ENCODE peak calls at places on chromosomes 13 and 19, in four cellular contexts. Y is mucosa of descending colon, R is fibroblast of the aortic adventitia, K is fibroblast of villous mesenchyme. W is an unnamed sample.

GRCh38 chr13:76856141-76856571 is 30.0 kb downstream of the KCTD12 start:
- DNase-seq in Y (no peak), R (peak), K (peak), W (peak)

GRCh38 chr13:78609464-78610205 is 6.3 kb upstream of the POU4F1 start:
- DNase-seq in Y (no peak), R (peak), K (no peak), W (no peak)

GRCh38 chr13:51921790-51922740 is 60.3 kb downstream of the CCDC70 start:
- DNase-seq in Y (no peak), R (no peak), K (peak), W (no peak)

GRCh38 chr13:66624302-66624701 is 605.8 kb downstream of the PCDH9 start:
- DNase-seq in Y (no peak), R (no peak), K (no peak), W (no peak)

GRCh38 chr19:50639121-50640112 is at the start of gene SYT3:
- DNase-seq in Y (peak), R (peak), K (peak), W (no peak)

GRCh38 chr13:110820311-110820710 is 94.6 kb downstream of the ANKRD10 start:
- DNase-seq in Y (no peak), R (no peak), K (no peak), W (no peak)

GRCh38 chr13:38888309-38888708 is 102.3 kb downstream of the STOML3 start:
- DNase-seq in Y (no peak), R (no peak), K (peak), W (peak)

GRCh38 chr19:54035215-54036178 is 28.2 kb downstream of the VSTM1 start:
- DNase-seq in Y (no peak), R (peak), K (peak), W (peak)

GRCh38 chr19:10855879-10856522 is 7.8 kb downstream of the C19orf38 start:
- DNase-seq in Y (peak), R (no peak), K (no peak), W (no peak)

GRCh38 chr19:39494661-39495060 is 4.1 kb upstream of the DLL3 start:
- DNase-seq in Y (no peak), R (no peak), K (no peak), W (no peak)

GRCh38 chr19:55373993-55374757 is 2.5 kb upstream of the TMEM190 start:
- DNase-seq in Y (no peak), R (peak), K (peak), W (peak)

GRCh38 chr13:28541966-28542365 is 47.0 kb upstream of the FLT1 start:
- DNase-seq in Y (no peak), R (peak), K (peak), W (no peak)

GRCh38 chr19:35519291-35519690 is 5.8 kb upstream of the DMKN start:
- DNase-seq in Y (no peak), R (peak), K (no peak), W (no peak)

GRCh38 chr13:74206061-74206561 is 71.9 kb upstream of the KLF12 start:
- DNase-seq in Y (no peak), R (peak), K (peak), W (peak)

GRCh38 chr19:40231544-40232424 is 5.3 kb upstream of the CCNP start:
- DNase-seq in Y (no peak), R (no peak), K (peak), W (no peak)

GRCh38 chr13:110068176-110068473 is 238.8 kb downstream of the COL4A1 start:
- DNase-seq in Y (no peak), R (no peak), K (no peak), W (no peak)

GRCh38 chr19:3056454-3057016 is 5.8 kb downstream of the TLE5 start:
- DNase-seq in Y (no peak), R (no peak), K (no peak), W (no peak)

GRCh38 chr19:52734340-52734892 is 428 bp downstream of the ZNF611 start:
- DNase-seq in Y (peak), R (peak), K (no peak), W (peak)

GRCh38 chr13:47144782-47145181 is 247.9 kb upstream of the HTR2A start:
- DNase-seq in Y (no peak), R (no peak), K (no peak), W (no peak)

GRCh38 chr13:47134939-47135489 is 238.2 kb upstream of the HTR2A start:
- DNase-seq in Y (no peak), R (no peak), K (no peak), W (no peak)

GRCh38 chr13:47136659-47136975 is 239.8 kb upstream of the HTR2A start:
- DNase-seq in Y (no peak), R (no peak), K (no peak), W (no peak)

GRCh38 chr13:47135800-47136658 is 239.2 kb upstream of the HTR2A start:
- DNase-seq in Y (no peak), R (no peak), K (no peak), W (no peak)

DNA sequence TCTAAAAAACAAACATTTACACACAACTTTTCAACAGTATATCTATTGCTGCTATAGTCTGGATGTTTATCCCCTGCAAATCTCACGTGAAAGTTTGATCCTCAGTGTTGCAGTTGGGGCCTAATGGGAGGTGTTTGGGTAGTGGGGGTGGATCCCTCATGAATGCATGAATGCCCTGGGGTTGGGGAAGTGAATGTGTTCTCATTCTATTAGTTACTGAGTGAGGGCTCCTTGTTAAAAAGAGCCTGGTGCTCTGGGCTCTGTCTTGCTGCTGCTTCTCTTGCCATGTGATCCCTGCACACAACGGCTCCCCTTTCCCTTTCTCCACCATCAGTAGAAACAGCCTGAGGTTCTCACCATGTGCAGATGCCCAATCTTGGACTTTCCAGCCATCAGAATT is 242.7 kb upstream of the HTR2A start:
- DNase-seq in Y (no peak), R (no peak), K (no peak), W (no peak)
- TF ChIP-seq CTCF in Y (no peak), R (no peak), K (no peak), W (no peak)

GRCh38 chr19:27796540-27796939 is 1416.4 kb downstream of the UQCRFS1 start:
- DNase-seq in Y (no peak), R (no peak), K (no peak), W (no peak)

GRCh38 chr19:27793644-27794443 is 1419.1 kb downstream of the UQCRFS1 start:
- DNase-seq in Y (peak), R (peak), K (peak), W (peak)

GRCh38 chr19:27794444-27795042 is 1418.4 kb downstream of the UQCRFS1 start:
- DNase-seq in Y (no peak), R (peak), K (peak), W (peak)

GRCh38 chr19:27796073-27796472 is 1416.9 kb downstream of the UQCRFS1 start:
- DNase-seq in Y (no peak), R (no peak), K (no peak), W (no peak)

DNA sequence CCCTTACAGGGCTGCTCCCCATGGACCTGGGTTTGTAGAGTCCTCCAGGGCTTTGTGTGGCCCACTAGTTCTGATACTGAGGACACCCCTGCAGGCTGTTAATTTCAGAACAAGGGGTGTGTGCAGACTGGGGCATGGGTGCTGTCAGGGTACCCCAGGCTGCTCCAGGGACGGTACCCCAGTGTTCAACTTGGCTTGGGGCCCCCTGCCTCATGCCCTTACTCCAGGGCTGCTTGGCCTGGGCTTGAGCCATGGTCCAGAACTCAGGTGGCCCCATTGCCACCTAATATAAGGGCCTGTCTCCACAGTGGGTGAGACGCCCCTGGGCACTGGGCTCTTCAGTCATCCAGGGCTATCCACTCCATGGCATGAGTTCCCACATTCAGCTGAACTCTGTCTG is 1417.6 kb downstream of the UQCRFS1 start:
- DNase-seq in Y (no peak), R (no peak), K (no peak), W (no peak)
- H3K4me3 ChIP-seq in Y (no peak), R (peak), K (peak), W (no peak)

DNA sequence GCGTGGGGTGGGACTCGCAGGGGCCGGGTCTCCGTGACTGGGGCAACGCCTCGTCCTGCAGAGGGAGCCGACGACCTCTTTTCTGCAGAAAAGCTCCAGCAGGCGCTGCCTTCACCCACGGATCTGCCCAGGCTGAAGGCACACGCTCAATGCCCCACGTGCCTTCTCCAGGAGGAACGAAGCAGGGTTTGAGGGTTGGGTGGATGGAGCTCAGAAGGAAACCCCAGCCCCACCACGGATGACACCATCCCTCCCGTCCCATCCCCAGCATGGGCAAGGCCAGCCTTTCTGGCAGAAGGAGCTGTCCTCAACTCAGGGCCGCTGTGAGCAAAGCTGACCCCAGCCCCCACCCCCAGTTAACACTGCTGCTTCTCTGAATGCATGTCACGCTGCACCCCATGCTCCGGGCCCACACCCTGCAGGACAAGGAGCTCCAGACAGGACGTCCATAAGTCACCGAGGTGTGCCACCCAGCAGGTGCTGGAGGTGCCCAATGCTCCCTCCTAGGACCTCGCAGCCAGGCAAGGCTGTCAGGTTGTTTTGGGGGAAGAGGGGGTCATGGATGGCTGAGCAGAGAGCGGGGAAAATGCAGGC is 7.4 kb downstream of the C19orf25 start:
- DNase-seq in Y (no peak), R (no peak), K (no peak), W (no peak)
- TF ChIP-seq CTCF in Y (no peak), R (peak), K (no peak), W (no peak)

GRCh38 chr13:75637101-75637774 is 1.1 kb downstream of the LMO7 start:
- DNase-seq in Y (no peak), R (no peak), K (peak), W (peak)
- H3K4me3 ChIP-seq in Y (no peak), R (peak), K (peak), W (peak)

GRCh38 chr13:44306401-44307192 is 67.0 kb upstream of the SERP2 start:
- DNase-seq in Y (peak), R (peak), K (peak), W (peak)
- TF ChIP-seq CTCF in Y (no peak), R (no peak), K (no peak), W (no peak)

DNA sequence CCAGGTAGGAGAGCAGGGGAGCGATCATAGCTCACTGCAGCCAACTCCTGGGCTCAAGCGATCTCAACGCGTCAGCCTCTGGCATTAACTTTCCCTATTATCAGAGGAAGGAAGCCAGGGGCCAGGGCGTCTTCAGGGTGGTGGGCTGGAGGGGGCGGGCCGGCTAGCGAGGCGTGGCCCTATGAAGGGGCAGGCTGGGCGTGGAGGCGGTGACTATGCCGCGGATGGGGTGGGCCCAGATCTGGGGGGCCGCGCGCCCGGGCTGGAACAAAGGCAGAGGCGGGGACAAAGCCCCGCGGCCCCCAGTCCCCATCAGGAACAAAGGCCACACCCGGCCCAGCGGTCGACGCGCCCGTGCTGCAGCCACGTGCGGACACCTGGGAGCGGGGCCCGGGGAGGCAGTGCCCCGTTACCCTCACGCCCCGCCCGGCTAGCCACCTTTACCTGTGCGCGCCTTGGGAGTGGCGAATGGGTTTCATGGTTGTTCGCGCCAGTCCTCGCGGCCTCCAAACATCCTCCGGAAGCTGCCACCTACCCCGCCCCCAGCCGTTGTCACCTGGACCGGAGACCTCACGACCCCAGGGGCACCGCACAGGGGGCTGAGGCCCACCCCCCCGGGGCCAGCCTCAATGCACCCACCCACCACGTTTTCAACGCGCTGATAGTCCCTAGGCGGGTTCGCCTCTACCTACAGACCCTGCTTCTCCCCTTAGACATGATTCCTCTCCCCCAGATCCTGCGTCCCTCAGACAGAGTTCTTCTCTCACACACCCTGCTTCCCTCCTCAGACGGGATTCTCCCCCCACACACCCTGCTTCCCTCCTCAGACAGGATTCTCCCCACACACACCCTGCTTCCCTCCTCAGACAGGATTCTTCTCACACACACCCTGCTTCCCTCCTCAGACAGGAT is 5.4 kb upstream of the TRIM28 start:
- DNase-seq in Y (peak), R (no peak), K (no peak), W (no peak)
- H3K4me3 ChIP-seq in Y (no peak), R (peak), K (peak), W (no peak)

DNA sequence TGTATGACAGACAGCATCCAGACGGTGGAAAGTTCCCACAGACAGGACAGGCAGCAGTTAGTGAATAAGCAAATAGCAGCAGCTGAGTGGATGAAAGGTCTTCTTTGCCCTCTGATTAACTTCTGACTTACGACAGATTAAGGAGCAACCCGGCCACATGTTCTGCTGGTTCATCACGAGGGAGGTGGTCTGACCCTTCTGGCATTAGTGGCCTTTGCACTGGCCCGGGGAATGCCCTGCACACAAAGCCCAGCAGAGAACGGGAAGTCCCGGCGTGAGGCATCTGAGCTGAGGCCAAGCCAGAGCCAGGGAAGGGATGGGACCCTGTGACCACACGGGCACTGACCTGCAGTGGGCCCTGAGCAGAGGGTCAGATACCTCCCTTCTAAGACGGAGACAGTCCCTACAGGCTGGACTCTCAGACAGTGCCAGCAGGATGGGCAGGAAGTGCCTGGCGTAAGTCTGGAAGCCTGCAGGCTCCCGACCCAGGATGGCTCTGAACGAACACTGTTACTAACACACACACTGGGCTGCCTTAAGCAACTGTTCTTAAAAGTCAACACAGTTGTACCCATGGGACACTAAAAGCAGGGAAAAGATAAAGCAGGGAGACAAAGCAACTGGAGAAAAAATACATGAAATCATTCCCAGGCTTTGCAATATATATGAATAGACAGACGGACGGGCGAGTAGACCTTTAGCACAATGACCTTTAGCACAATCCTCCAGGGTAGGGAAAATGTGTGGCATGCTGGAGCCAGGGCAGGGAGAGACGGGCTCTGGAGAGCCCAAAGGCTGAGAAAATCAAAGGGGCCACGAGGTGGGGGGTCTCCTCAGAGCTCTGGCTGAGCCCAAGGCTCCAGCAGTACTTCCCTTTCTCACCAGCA is 6.3 kb downstream of the C19orf12 start:
- DNase-seq in Y (peak), R (peak), K (no peak), W (no peak)
- TF ChIP-seq CTCF in Y (no peak), R (no peak), K (no peak), W (no peak)

GRCh38 chr19:56538761-56539263 is at the start of gene ZFP28:
- DNase-seq in Y (peak), R (no peak), K (no peak), W (no peak)

GRCh38 chr19:56538254-56538760 is 441 bp upstream of the ZFP28 start:
- DNase-seq in Y (peak), R (peak), K (peak), W (peak)

DNA sequence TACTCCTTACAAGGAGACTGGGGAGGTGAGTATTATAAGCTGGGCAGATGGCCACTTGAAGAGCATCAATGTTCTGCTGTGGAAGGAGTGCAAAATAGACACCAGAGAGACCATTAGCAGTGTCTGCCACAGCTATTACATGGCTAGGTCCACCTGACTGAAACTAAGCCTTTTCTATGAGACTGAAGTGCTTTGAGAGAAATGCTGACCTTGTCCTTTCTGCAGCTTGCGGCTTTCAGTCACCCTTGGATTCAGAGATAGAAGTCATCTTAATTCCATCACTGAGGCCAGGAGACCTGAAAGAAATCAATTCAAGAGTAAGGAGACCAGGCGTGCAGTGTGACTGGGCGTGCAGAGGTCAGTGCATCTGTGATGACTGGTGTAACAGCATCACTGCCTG is 1.3 kb upstream of the ZFP28 start:
- DNase-seq in Y (no peak), R (no peak), K (no peak), W (no peak)
- H3K4me3 ChIP-seq in Y (no peak), R (peak), K (no peak), W (no peak)

DNA sequence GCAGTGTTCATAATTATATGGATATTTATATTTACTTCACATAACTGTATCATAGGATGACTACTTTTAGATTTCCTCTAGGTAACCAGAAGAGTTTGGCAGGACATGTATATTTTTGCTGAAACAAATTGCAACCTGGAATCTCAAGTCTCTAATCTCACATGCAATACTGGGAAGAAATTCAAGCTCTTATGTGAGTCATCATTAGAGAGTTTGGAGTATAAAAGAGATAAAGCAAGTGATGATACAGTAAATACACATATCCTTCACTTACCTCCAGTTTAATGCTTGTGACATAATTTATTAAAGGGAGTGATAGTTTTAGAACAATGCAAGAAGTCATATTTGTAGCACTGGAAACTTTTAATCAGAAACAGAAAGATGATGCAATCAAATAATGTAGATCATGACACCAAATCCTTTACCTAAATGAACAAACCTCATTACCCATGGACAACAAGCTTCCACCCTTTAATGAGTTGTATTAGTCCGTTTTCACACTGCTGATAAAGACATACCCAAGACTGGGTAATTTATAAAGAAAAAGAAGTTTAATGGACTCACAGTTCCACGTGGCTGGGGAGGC is 15.8 kb upstream of the OR7A17 start:
- DNase-seq in Y (no peak), R (peak), K (no peak), W (no peak)
- TF ChIP-seq CTCF in Y (no peak), R (no peak), K (no peak), W (no peak)

DNA sequence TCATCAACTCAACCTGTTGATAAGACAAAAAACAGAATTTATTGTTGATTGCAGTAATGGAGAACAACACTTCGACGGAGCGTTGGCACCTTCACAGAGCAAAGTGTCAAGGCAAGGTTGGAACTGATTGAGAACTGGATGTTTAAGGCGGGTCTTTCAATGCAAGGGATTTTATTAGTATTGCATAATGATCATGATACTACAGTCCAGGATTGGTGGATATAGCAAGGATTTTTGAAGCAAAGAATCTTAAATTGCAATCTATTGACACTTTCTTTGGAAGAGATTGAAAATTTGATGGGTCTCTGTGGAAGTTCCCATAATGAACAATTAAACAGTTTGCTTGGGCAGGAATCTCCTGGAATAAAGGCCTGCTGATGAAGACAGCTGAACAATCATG is 632 bp upstream of the ZNF235 start:
- DNase-seq in Y (no peak), R (no peak), K (no peak), W (no peak)
- H3K4me3 ChIP-seq in Y (no peak), R (no peak), K (peak), W (peak)